ENCODE peak calls at places on chromosomes 2 and 18, in seven cellular contexts. One of them, this sample, is unnamed.

GRCh38 chr2:100470898-100471514 is 724 bp downstream of the NMS start:
- DNase-seq in PC-9: no peak
- DNase-seq in PC-3: no peak
- DNase-seq in GM23248: peak; percentile 19
- DNase-seq in K562: peak; percentile 44
- DNase-seq in fibroblast of lung: peak; percentile 5
- DNase-seq in mammary epithelial cell: peak; percentile 11
- DNase-seq in this sample: no peak

GRCh38 chr18:44245026-44245425 is 435.7 kb upstream of the SETBP1 start:
- DNase-seq in PC-9: no peak
- DNase-seq in GM23248: no peak
- DNase-seq in K562: no peak
- DNase-seq in PC-3: no peak
- DNase-seq in mammary epithelial cell: no peak
- DNase-seq in fibroblast of lung: no peak
- DNase-seq in this sample: no peak

GRCh38 chr2:85853499-85854165 is 35.2 kb downstream of the ST3GAL5 start:
- DNase-seq in PC-9: no peak
- DNase-seq in mammary epithelial cell: no peak
- DNase-seq in fibroblast of lung: no peak
- DNase-seq in GM23248: no peak
- DNase-seq in PC-3: no peak
- DNase-seq in K562: no peak
- DNase-seq in this sample: no peak

GRCh38 chr2:195561205-195562032 is 95.6 kb upstream of the SLC39A10 start:
- DNase-seq in mammary epithelial cell: peak; percentile 92
- DNase-seq in PC-9: peak; percentile 7
- DNase-seq in PC-3: peak; percentile 95
- DNase-seq in fibroblast of lung: peak; percentile 97
- DNase-seq in K562: no peak
- DNase-seq in GM23248: peak; percentile 94
- DNase-seq in this sample: peak; percentile 98

GRCh38 chr18:77062518-77063003 is 70.0 kb downstream of the MBP start:
- DNase-seq in PC-9: no peak
- DNase-seq in mammary epithelial cell: no peak
- DNase-seq in K562: no peak
- DNase-seq in GM23248: no peak
- DNase-seq in fibroblast of lung: peak; percentile 96
- DNase-seq in PC-3: no peak
- DNase-seq in this sample: peak; percentile 97

GRCh38 chr2:61705625-61706024 is 148.2 kb downstream of the FAM161A start:
- DNase-seq in PC-9: no peak
- DNase-seq in K562: no peak
- DNase-seq in mammary epithelial cell: no peak
- DNase-seq in GM23248: no peak
- DNase-seq in fibroblast of lung: no peak
- DNase-seq in PC-3: no peak
- DNase-seq in this sample: no peak

GRCh38 chr2:152483276-152483996 is 148.5 kb downstream of the FMNL2 start:
- DNase-seq in mammary epithelial cell: no peak
- DNase-seq in K562: no peak
- DNase-seq in fibroblast of lung: no peak
- DNase-seq in GM23248: peak; percentile 19
- DNase-seq in PC-9: no peak
- DNase-seq in PC-3: no peak
- DNase-seq in this sample: no peak

GRCh38 chr2:14423145-14423906 is 209.2 kb upstream of the LRATD1 start:
- DNase-seq in K562: no peak
- DNase-seq in fibroblast of lung: peak; percentile 5
- DNase-seq in mammary epithelial cell: no peak
- DNase-seq in PC-9: no peak
- DNase-seq in GM23248: no peak
- DNase-seq in PC-3: peak; percentile 8
- DNase-seq in this sample: no peak

GRCh38 chr18:10168477-10168876 is 254.7 kb downstream of the VAPA start:
- DNase-seq in PC-9: no peak
- DNase-seq in fibroblast of lung: no peak
- DNase-seq in GM23248: no peak
- DNase-seq in K562: no peak
- DNase-seq in mammary epithelial cell: no peak
- DNase-seq in PC-3: no peak
- DNase-seq in this sample: no peak

GRCh38 chr18:45954070-45954712 is 12.9 kb downstream of the EPG5 start:
- DNase-seq in fibroblast of lung: peak; percentile 96
- DNase-seq in PC-3: peak; percentile 77
- DNase-seq in mammary epithelial cell: peak; percentile 80
- DNase-seq in GM23248: peak; percentile 96
- DNase-seq in K562: no peak
- DNase-seq in PC-9: no peak
- DNase-seq in this sample: peak; percentile 94

GRCh38 chr2:221451836-221452774 is 120.0 kb downstream of the EPHA4 start:
- DNase-seq in GM23248: no peak
- DNase-seq in mammary epithelial cell: no peak
- DNase-seq in K562: no peak
- DNase-seq in PC-9: no peak
- DNase-seq in fibroblast of lung: no peak
- DNase-seq in PC-3: no peak
- DNase-seq in this sample: no peak

GRCh38 chr2:6203297-6203959 is 511.2 kb downstream of the SOX11 start:
- DNase-seq in K562: no peak
- DNase-seq in GM23248: no peak
- DNase-seq in mammary epithelial cell: no peak
- DNase-seq in PC-9: no peak
- DNase-seq in fibroblast of lung: no peak
- DNase-seq in PC-3: no peak
- DNase-seq in this sample: no peak

GRCh38 chr2:181457121-181457740 is at the start of gene ITGA4:
- DNase-seq in GM23248: peak; percentile 91
- DNase-seq in mammary epithelial cell: peak; percentile 75
- DNase-seq in PC-9: peak; percentile 48
- DNase-seq in fibroblast of lung: peak; percentile 76
- DNase-seq in K562: peak; percentile 11
- DNase-seq in PC-3: peak; percentile 69
- DNase-seq in this sample: peak; percentile 58

GRCh38 chr18:11658989-11659388 is 30.1 kb upstream of the GNAL start:
- DNase-seq in K562: no peak
- DNase-seq in PC-3: peak; percentile 17
- DNase-seq in GM23248: peak; percentile 22
- DNase-seq in PC-9: no peak
- DNase-seq in fibroblast of lung: no peak
- DNase-seq in mammary epithelial cell: peak; percentile 90
- DNase-seq in this sample: no peak

GRCh38 chr2:101486258-101486701 is 11.4 kb upstream of the RFX8 start:
- DNase-seq in PC-9: no peak
- DNase-seq in K562: no peak
- DNase-seq in fibroblast of lung: no peak
- DNase-seq in GM23248: no peak
- DNase-seq in PC-3: no peak
- DNase-seq in mammary epithelial cell: no peak
- DNase-seq in this sample: no peak

GRCh38 chr2:9251154-9252001 is 44.8 kb downstream of the ASAP2 start:
- DNase-seq in PC-9: peak; percentile 81
- DNase-seq in fibroblast of lung: peak; percentile 84
- DNase-seq in K562: no peak
- DNase-seq in mammary epithelial cell: peak; percentile 82
- DNase-seq in PC-3: peak; percentile 79
- DNase-seq in GM23248: peak; percentile 95
- DNase-seq in this sample: peak; percentile 78

GRCh38 chr18:11518788-11519685 is 90.4 kb upstream of the SLC35G4 start:
- DNase-seq in K562: peak; percentile 68
- DNase-seq in mammary epithelial cell: peak; percentile 30
- DNase-seq in PC-9: peak; percentile 25
- DNase-seq in PC-3: peak; percentile 66
- DNase-seq in fibroblast of lung: peak; percentile 52
- DNase-seq in GM23248: peak; percentile 46
- DNase-seq in this sample: no peak

GRCh38 chr2:102698369-102699111 is 63.3 kb upstream of the TMEM182 start:
- DNase-seq in fibroblast of lung: peak; percentile 5
- DNase-seq in PC-3: peak; percentile 62
- DNase-seq in K562: peak; percentile 33
- DNase-seq in PC-9: no peak
- DNase-seq in GM23248: peak; percentile 8
- DNase-seq in mammary epithelial cell: peak; percentile 81
- DNase-seq in this sample: no peak

GRCh38 chr2:174595904-174596397 is 1.7 kb downstream of the WIPF1 start:
- DNase-seq in K562: no peak
- DNase-seq in PC-9: no peak
- DNase-seq in GM23248: peak; percentile 24
- DNase-seq in mammary epithelial cell: no peak
- DNase-seq in fibroblast of lung: peak; percentile 48
- DNase-seq in PC-3: no peak
- DNase-seq in this sample: peak; percentile 34

GRCh38 chr18:10682368-10682714 is 156.5 kb downstream of the NAPG start:
- DNase-seq in mammary epithelial cell: no peak
- DNase-seq in fibroblast of lung: no peak
- DNase-seq in GM23248: no peak
- DNase-seq in PC-3: no peak
- DNase-seq in K562: no peak
- DNase-seq in PC-9: no peak
- DNase-seq in this sample: no peak

DNA sequence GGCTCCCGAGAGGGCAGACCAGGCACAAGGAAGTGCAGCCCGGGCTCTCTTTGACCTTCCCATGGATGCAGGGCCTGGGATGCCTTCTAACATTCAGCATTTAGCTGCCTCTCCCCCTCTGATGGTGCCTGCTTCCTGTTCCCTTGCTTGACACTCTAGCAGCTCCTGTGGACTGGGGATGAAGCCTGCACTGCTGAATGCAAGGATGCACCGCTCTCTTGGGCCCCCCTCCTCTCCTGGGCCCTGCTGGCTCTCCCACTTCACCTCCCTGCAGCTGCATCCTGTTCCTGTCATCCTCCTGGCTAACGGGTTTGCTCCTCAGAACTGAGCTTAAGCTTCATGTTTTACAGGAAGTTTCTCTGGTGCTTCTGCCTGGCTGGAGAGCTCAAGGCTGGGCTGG is 254.1 kb downstream of the TSN start:
- DNase-seq in mammary epithelial cell: no peak
- DNase-seq in PC-9: no peak
- DNase-seq in PC-3: no peak
- DNase-seq in K562: no peak
- DNase-seq in fibroblast of lung: no peak
- DNase-seq in GM23248: no peak
- DNase-seq in this sample: no peak
- H2AFZ ChIP-seq in mammary epithelial cell: no peak overlapping the region
- H2AFZ ChIP-seq in PC-9: no peak overlapping the region
- H2AFZ ChIP-seq in PC-3: no peak overlapping the region
- H2AFZ ChIP-seq in K562: no peak overlapping the region
- H2AFZ ChIP-seq in fibroblast of lung: no peak overlapping the region
- H2AFZ ChIP-seq in GM23248: no peak overlapping the region
- H2AFZ ChIP-seq in this sample: no peak overlapping the region

GRCh38 chr18:55243852-55244251 is 284.6 kb upstream of the CCDC68 start:
- DNase-seq in PC-9: no peak
- DNase-seq in GM23248: peak; percentile 73
- DNase-seq in K562: no peak
- DNase-seq in fibroblast of lung: peak; percentile 81
- DNase-seq in mammary epithelial cell: no peak
- DNase-seq in PC-3: no peak
- DNase-seq in this sample: peak; percentile 80
- H3K27ac ChIP-seq in PC-9: no peak overlapping the region
- H3K27ac ChIP-seq in GM23248: no peak overlapping the region
- H3K27ac ChIP-seq in K562: no peak overlapping the region
- H3K27ac ChIP-seq in fibroblast of lung: no peak overlapping the region
- H3K27ac ChIP-seq in mammary epithelial cell: no peak overlapping the region
- H3K27ac ChIP-seq in PC-3: no peak overlapping the region
- H3K27ac ChIP-seq in this sample: no peak overlapping the region

DNA sequence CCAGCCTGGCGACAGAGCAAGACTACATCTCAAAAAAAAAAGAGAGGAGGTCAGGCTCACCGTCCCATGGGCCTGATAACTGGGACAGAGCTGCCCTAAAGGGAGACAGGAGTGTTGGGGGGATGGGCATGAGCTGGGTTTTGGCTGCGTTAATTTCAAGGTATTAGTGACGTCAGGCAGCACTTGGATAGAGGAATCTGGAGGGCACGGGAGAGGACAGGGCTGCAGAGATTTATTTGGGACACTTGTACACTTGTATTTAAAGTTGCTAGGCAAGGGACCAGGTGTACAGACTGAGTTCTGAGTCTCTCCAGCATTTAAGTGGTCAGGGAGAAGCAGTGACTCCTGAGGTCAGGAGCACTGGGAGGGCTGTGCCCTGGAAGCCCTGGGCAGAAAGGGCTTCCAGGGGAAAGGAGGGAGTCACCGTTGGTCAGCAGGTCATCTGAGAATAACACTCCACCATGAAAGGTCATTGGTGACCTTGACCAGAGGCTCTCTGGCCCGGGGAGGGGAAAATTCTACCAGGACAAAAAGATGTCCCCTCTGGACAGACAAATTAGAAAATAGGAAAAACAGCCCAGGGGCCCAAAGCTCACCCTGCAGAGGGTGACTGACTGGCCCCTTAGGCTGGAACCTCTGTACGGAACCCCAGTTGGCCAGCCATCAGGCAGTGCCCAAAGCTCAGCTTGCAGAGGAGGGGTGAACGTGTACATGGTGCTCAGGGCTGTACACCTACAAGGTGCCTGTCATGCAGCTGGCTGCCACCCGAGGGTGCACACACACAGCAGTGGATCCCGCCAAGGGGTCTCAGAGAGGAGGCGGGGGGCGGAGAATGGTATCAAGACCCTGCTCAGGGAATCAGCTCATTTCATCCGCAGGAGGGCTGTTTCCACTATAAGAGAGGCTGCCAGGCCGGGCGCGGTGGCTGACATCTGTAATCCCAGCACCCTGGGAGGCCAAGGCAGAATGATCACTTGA is 23.0 kb upstream of the CNNM3 start:
- DNase-seq in mammary epithelial cell: no peak
- DNase-seq in PC-9: no peak
- DNase-seq in GM23248: no peak
- DNase-seq in PC-3: no peak
- DNase-seq in K562: no peak
- DNase-seq in fibroblast of lung: no peak
- DNase-seq in this sample: no peak
- H3K4me3 ChIP-seq in mammary epithelial cell: no peak overlapping the region
- H3K4me3 ChIP-seq in PC-9: no peak overlapping the region
- H3K4me3 ChIP-seq in GM23248: no peak overlapping the region
- H3K4me3 ChIP-seq in PC-3: no peak overlapping the region
- H3K4me3 ChIP-seq in K562: no peak overlapping the region
- H3K4me3 ChIP-seq in fibroblast of lung: no peak overlapping the region
- H3K4me3 ChIP-seq in this sample: no peak overlapping the region

GRCh38 chr2:128438091-128438490 is 119.4 kb upstream of the HS6ST1 start:
- DNase-seq in mammary epithelial cell: no peak
- DNase-seq in K562: no peak
- DNase-seq in fibroblast of lung: no peak
- DNase-seq in PC-3: no peak
- DNase-seq in GM23248: no peak
- DNase-seq in PC-9: no peak
- DNase-seq in this sample: no peak

GRCh38 chr2:128440666-128441340 is 122.1 kb upstream of the HS6ST1 start:
- DNase-seq in PC-9: no peak
- DNase-seq in PC-3: no peak
- DNase-seq in mammary epithelial cell: no peak
- DNase-seq in GM23248: no peak
- DNase-seq in fibroblast of lung: no peak
- DNase-seq in K562: no peak
- DNase-seq in this sample: no peak

GRCh38 chr2:128440087-128440665 is 121.5 kb upstream of the HS6ST1 start:
- DNase-seq in PC-3: no peak
- DNase-seq in PC-9: no peak
- DNase-seq in GM23248: no peak
- DNase-seq in K562: no peak
- DNase-seq in mammary epithelial cell: no peak
- DNase-seq in fibroblast of lung: no peak
- DNase-seq in this sample: no peak

GRCh38 chr2:128438586-128438985 is 119.9 kb upstream of the HS6ST1 start:
- DNase-seq in GM23248: no peak
- DNase-seq in PC-3: no peak
- DNase-seq in K562: no peak
- DNase-seq in PC-9: no peak
- DNase-seq in mammary epithelial cell: no peak
- DNase-seq in fibroblast of lung: no peak
- DNase-seq in this sample: no peak

GRCh38 chr2:128439231-128440086 is 120.8 kb upstream of the HS6ST1 start:
- DNase-seq in fibroblast of lung: no peak
- DNase-seq in GM23248: no peak
- DNase-seq in mammary epithelial cell: no peak
- DNase-seq in PC-9: no peak
- DNase-seq in PC-3: no peak
- DNase-seq in K562: no peak
- DNase-seq in this sample: no peak
- H2AFZ ChIP-seq in fibroblast of lung: no peak overlapping the region
- H2AFZ ChIP-seq in GM23248: no peak overlapping the region
- H2AFZ ChIP-seq in mammary epithelial cell: no peak overlapping the region
- H2AFZ ChIP-seq in PC-9: no peak overlapping the region
- H2AFZ ChIP-seq in PC-3: no peak overlapping the region
- H2AFZ ChIP-seq in K562: no peak overlapping the region
- H2AFZ ChIP-seq in this sample: no peak overlapping the region

This sample was measured in astrocyte.